ENCODE peak calls at places on chromosomes 1 and 21, in five cellular contexts. O is WERI-Rb-1; P is globus pallidus; T is GM12865; N is stimulated activated CD4-positive, alpha-beta T cell treated with anti-CD3 and anti-CD28 coated beads, Interleukin-15, amount 100 ng/mL, for 1 hour. Y is an unnamed sample.

GRCh38 chr1:1075148-1075935 is 1.2 kb upstream of the RNF223 start:
- DNase-seq in O (no peak), P (no peak), N (no peak), T (no peak), Y (no peak)

GRCh38 chr1:95126846-95127245 is 9.7 kb downstream of the TLCD4 start:
- DNase-seq in N (no peak), T (no peak), O (no peak), P (no peak), Y (no peak)

GRCh38 chr21:16870116-16870515 is 642.7 kb upstream of the CXADR start:
- DNase-seq in T (no peak), N (no peak), P (no peak), O (no peak), Y (no peak)

GRCh38 chr1:29569971-29570634 is 333.8 kb downstream of the PTPRU start:
- DNase-seq in O (no peak), N (no peak), T (no peak), P (no peak), Y (no peak)

GRCh38 chr1:199490804-199491527 is 536.5 kb upstream of the NR5A2 start:
- DNase-seq in N (no peak), T (no peak), O (no peak), P (no peak), Y (no peak)

GRCh38 chr1:51237313-51237700 is 1.2 kb downstream of the RNF11 start:
- DNase-seq in O (no peak), T (no peak), N (no peak), P (peak), Y (no peak)

GRCh38 chr1:5662362-5663126 is 329.7 kb downstream of the NPHP4 start:
- DNase-seq in N (no peak), P (no peak), T (no peak), O (no peak), Y (no peak)

GRCh38 chr1:43066578-43066977 is 105.5 kb downstream of the EBNA1BP2 start:
- DNase-seq in O (peak), T (no peak), N (no peak), P (no peak), Y (no peak)

GRCh38 chr21:33135925-33136324 is 66.0 kb downstream of the OLIG1 start:
- DNase-seq in T (no peak), O (no peak), P (no peak), N (no peak), Y (no peak)

GRCh38 chr1:213724640-213725536 is 262.9 kb upstream of the PROX1 start:
- DNase-seq in N (no peak), O (no peak), T (no peak), P (peak), Y (peak)

GRCh38 chr1:4561213-4561612 is 93.2 kb upstream of the AJAP1 start:
- DNase-seq in P (no peak), T (no peak), O (no peak), N (no peak), Y (no peak)

GRCh38 chr21:34514576-34515135 is 2.6 kb upstream of the KCNE1 start:
- DNase-seq in O (no peak), N (no peak), P (no peak), T (no peak), Y (no peak)

GRCh38 chr1:33273402-33273801 is 17.1 kb downstream of the ZNF362 start:
- DNase-seq in T (no peak), P (no peak), N (no peak), O (no peak), Y (no peak)

GRCh38 chr1:56658254-56658653 is 13.1 kb downstream of the PRKAA2 start:
- DNase-seq in T (no peak), P (no peak), O (no peak), N (no peak), Y (no peak)

GRCh38 chr1:78667939-78668338 is 18.3 kb downstream of the IFI44 start:
- DNase-seq in T (no peak), N (no peak), P (no peak), O (no peak), Y (no peak)

GRCh38 chr1:1250828-1251284 is 4.3 kb upstream of the C1QTNF12 start:
- DNase-seq in T (peak), N (peak), P (no peak), O (peak), Y (no peak)

GRCh38 chr1:160169553-160170399 is 18.4 kb downstream of the ATP1A4 start:
- DNase-seq in N (no peak), T (peak), O (no peak), P (no peak), Y (no peak)

GRCh38 chr1:84876353-84876752 is 16.7 kb downstream of the LPAR3 start:
- DNase-seq in N (no peak), T (no peak), P (no peak), O (no peak), Y (no peak)

GRCh38 chr1:47664356-47664755 is 226.5 kb downstream of the FOXD2 start:
- DNase-seq in P (no peak), N (no peak), T (no peak), O (no peak), Y (no peak)

GRCh38 chr1:162369571-162369970 is 7.1 kb downstream of the SPATA46 start:
- DNase-seq in O (no peak), N (no peak), T (no peak), P (no peak), Y (no peak)

GRCh38 chr1:27971674-27972073 is 11.9 kb downstream of the XKR8 start:
- DNase-seq in P (peak), O (no peak), T (no peak), N (no peak), Y (peak)

GRCh38 chr1:201675143-201675542 is 136.2 kb downstream of the NAV1 start:
- DNase-seq in O (no peak), T (no peak), N (no peak), P (peak), Y (no peak)

GRCh38 chr1:92909321-92909720 is 51.9 kb downstream of the DIPK1A start:
- DNase-seq in N (no peak), P (peak), T (no peak), O (no peak), Y (no peak)

GRCh38 chr1:63429281-63429680 is 61.9 kb downstream of the ALG6 start:
- DNase-seq in N (no peak), T (no peak), O (no peak), P (no peak), Y (no peak)

GRCh38 chr1:243970077-243970476 is 81.0 kb upstream of the ZBTB18 start:
- DNase-seq in P (no peak), N (no peak), T (no peak), O (no peak), Y (no peak)

GRCh38 chr1:107141491-107142369 is 891 bp downstream of the NTNG1 start:
- DNase-seq in N (no peak), P (peak), T (peak), O (peak), Y (peak)

GRCh38 chr1:157073944-157074685 is 25.5 kb downstream of the ETV3L start:
- DNase-seq in P (peak), O (peak), T (peak), N (no peak), Y (peak)

GRCh38 chr1:168092566-168093355 is 44.0 kb downstream of the GPR161 start:
- DNase-seq in N (no peak), P (no peak), O (no peak), T (no peak), Y (no peak)

GRCh38 chr1:3721955-3722465 is 30.2 kb upstream of the CCDC27 start:
- DNase-seq in P (no peak), N (no peak), T (no peak), O (no peak), Y (no peak)

GRCh38 chr1:156860639-156861423 is at the start of gene NTRK1:
- DNase-seq in N (peak), T (peak), P (peak), O (peak), Y (no peak)